ENCODE peak calls at places on chromosomes 4 and X, in eight cellular contexts. E is ovary, F is breast epithelium, C is heart left ventricle, N is pancreas, T is left ventricle myocardium inferior, Q is body of pancreas, P is stomach. J is an unnamed sample. For H3K4me1, the result is how much of the 10 kb centered on the place peaks cover.

GRCh38 chr4:1569461-1570151 is 114.5 kb downstream of the FAM53A start:
- DNase-seq in E (no peak), F (no peak), C (peak), N (peak), T (no peak), Q (no peak), P (no peak), J (no peak)

GRCh38 chr4:184163813-184164212 is 53.9 kb downstream of the ENPP6 start:
- DNase-seq in E (no peak), F (no peak), C (peak), N (peak), T (peak), Q (peak), P (peak), J (no peak)

GRCh38 chrX:120604359-120604782 is 470 bp downstream of the MCTS1 start:
- DNase-seq in E (no peak), F (no peak), C (peak), N (no peak), T (no peak), Q (peak), P (no peak), J (no peak)

GRCh38 chrX:78625292-78625909 is 33.7 kb downstream of the RTL3 start:
- DNase-seq in E (no peak), F (no peak), C (no peak), N (no peak), T (no peak), Q (no peak), P (no peak), J (no peak)

GRCh38 chrX:17377047-17377692 is 2.2 kb downstream of the NHS start:
- DNase-seq in E (peak), F (no peak), C (peak), N (no peak), T (peak), Q (no peak), P (peak), J (peak)

GRCh38 chr4:182537031-182537617 is 293.9 kb downstream of the TENM3 start:
- DNase-seq in E (no peak), F (no peak), C (no peak), N (no peak), T (no peak), Q (no peak), P (no peak), J (no peak)

GRCh38 chrX:123971963-123972362 is 10.5 kb downstream of the STAG2 start:
- DNase-seq in E (no peak), F (no peak), C (no peak), N (no peak), T (no peak), Q (no peak), P (no peak), J (no peak)

GRCh38 chrX:99722094-99722493 is 688.0 kb downstream of the PCDH19 start:
- DNase-seq in E (no peak), F (no peak), C (no peak), N (no peak), T (no peak), Q (no peak), P (no peak), J (no peak)

GRCh38 chrX:27884654-27885053 is 76.9 kb downstream of the MAGEB10 start:
- DNase-seq in E (no peak), F (no peak), C (no peak), N (no peak), T (no peak), Q (no peak), P (no peak), J (no peak)

GRCh38 chr4:148239406-148239805 is 202.8 kb downstream of the NR3C2 start:
- DNase-seq in E (no peak), F (no peak), C (peak), N (peak), T (no peak), Q (peak), P (no peak), J (no peak)

DNA sequence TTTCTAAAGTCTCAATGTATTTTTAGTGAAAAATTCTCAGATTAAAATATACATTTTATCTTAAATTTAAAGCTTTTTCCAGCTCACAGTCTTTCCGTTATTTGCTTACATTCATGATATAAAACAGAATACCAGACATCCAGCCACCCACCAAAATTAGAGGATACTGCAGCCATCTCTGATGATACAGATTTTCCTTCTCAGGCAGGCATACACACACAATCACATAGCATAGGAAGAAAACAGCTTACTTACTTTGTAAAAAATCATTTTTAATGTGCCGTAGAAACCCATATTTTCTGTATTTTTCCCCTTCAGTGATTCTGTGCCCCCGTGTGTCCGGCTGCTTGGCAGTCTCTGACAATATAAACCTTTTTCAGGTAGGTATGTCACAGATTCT is 183.7 kb downstream of the FBXW7 start:
- DNase-seq in E (no peak), F (no peak), C (no peak), N (no peak), T (no peak), Q (no peak), P (no peak), J (no peak)
- H3K4me3 ChIP-seq in E (peak), F (peak), C (peak), N (peak), T (peak), Q (no peak), P (peak), J (peak)

GRCh38 chrX:40579880-40580536 is 762 bp upstream of the ATP6AP2 start:
- DNase-seq in E (no peak), F (no peak), C (no peak), N (no peak), T (no peak), Q (no peak), P (no peak), J (no peak)
- H3K4me1 ChIP-seq in E (under half), F (under half), C (under half), N (under half), T (under half), Q (under half), P (under half), J (under half)

GRCh38 chrX:47518105-47518504 is 35.1 kb upstream of the ZNF41 start:
- DNase-seq in E (no peak), F (no peak), C (no peak), N (no peak), T (no peak), Q (no peak), P (no peak), J (no peak)

GRCh38 chrX:47515941-47516649 is 33.1 kb upstream of the ZNF41 start:
- DNase-seq in E (no peak), F (no peak), C (no peak), N (no peak), T (no peak), Q (no peak), P (no peak), J (no peak)

GRCh38 chrX:47514553-47515235 is 31.7 kb upstream of the ZNF41 start:
- DNase-seq in E (no peak), F (no peak), C (no peak), N (no peak), T (no peak), Q (no peak), P (no peak), J (no peak)

GRCh38 chrX:47513697-47514085 is 30.7 kb upstream of the ZNF41 start:
- DNase-seq in E (no peak), F (no peak), C (no peak), N (no peak), T (no peak), Q (no peak), P (no peak), J (no peak)
- H3K4me3 ChIP-seq in E (peak), F (peak), C (no peak), N (peak), T (peak), Q (no peak), P (peak), J (no peak)

GRCh38 chr4:98285676-98286075 is 24.5 kb downstream of the RAP1GDS1 start:
- DNase-seq in E (no peak), F (no peak), C (no peak), N (no peak), T (no peak), Q (no peak), P (no peak), J (no peak)

GRCh38 chr4:98287328-98287727 is 26.1 kb downstream of the RAP1GDS1 start:
- DNase-seq in E (no peak), F (no peak), C (no peak), N (no peak), T (no peak), Q (no peak), P (no peak), J (no peak)

GRCh38 chr4:98284640-98285046 is 23.5 kb downstream of the RAP1GDS1 start:
- DNase-seq in E (no peak), F (no peak), C (no peak), N (no peak), T (no peak), Q (no peak), P (no peak), J (no peak)

GRCh38 chr4:98289375-98289774 is 28.2 kb downstream of the RAP1GDS1 start:
- DNase-seq in E (no peak), F (no peak), C (no peak), N (no peak), T (no peak), Q (no peak), P (no peak), J (no peak)

GRCh38 chr4:98283219-98284199 is 22.3 kb downstream of the RAP1GDS1 start:
- DNase-seq in E (no peak), F (no peak), C (no peak), N (no peak), T (no peak), Q (no peak), P (no peak), J (no peak)
- H3K4me1 ChIP-seq in E (under half), F (under half), C (under half), N (under half), T (under half), Q (under half), P (under half), J (under half)

GRCh38 chr4:101761405-101761804 is 29.1 kb upstream of the BANK1 start:
- DNase-seq in E (no peak), F (no peak), C (no peak), N (no peak), T (no peak), Q (no peak), P (no peak), J (no peak)
- H3K4me3 ChIP-seq in E (no peak), F (no peak), C (no peak), N (no peak), T (no peak), Q (no peak), P (no peak), J (no peak)

DNA sequence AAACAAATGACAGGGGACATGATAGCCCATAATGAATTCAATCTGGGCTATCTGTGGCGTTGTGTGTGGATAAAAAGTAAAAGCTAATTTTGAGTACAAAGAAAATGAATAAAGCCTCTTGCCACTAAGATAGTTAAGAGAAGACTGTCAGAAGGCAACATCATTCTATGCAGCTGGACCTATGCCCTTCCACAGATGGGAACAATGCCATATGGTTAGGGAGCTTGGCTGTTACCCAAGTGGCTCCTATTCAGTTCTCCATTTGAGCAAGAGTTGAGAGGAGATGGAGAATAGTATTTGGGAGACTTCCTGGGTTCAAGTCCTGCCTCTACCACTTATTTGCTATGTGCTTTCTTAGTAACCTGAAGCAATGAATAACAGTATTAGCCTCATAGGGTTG is 107.7 kb downstream of the ANXA3 start:
- DNase-seq in E (no peak), F (no peak), C (no peak), N (no peak), T (no peak), Q (no peak), P (no peak), J (no peak)
- H3K4me1 ChIP-seq in E (under half), F (under half), C (under half), N (under half), T (half or more), Q (under half), P (under half), J (half or more)

GRCh38 chrX:40152173-40152705 is 54.5 kb upstream of the BCOR start:
- DNase-seq in E (no peak), F (no peak), C (peak), N (peak), T (no peak), Q (no peak), P (peak), J (peak)
- H3K4me3 ChIP-seq in E (peak), F (peak), C (peak), N (peak), T (peak), Q (no peak), P (peak), J (peak)

J was measured in SJSA1.